ENCODE peak calls at places on chromosomes 1 and 21, in nine cellular contexts. E is psoas muscle; J is fibroblast of lung; G is NCI-H446; A is stimulated activated CD4-positive, alpha-beta T cell treated with anti-CD3 and anti-CD28 coated beads, TNF-alpha, amount 100 ng/mL, for 48 hours; N is substantia nigra; O is osteocyte; T is choroid plexus epithelial cell; I is CD8-positive, alpha-beta memory T cell. V is an unnamed sample.

GRCh38 chr1:156929596-156930238 is 9.3 kb downstream of the LRRC71 start:
- DNase-seq in E (no peak), J (no peak), G (no peak), A (no peak), N (no peak), O (no peak), T (no peak), I (no peak), V (no peak)

GRCh38 chr1:206461602-206462455 is 8.4 kb upstream of the IKBKE start:
- DNase-seq in E (peak), J (peak), G (peak), A (no peak), N (peak), O (no peak), T (peak), I (peak), V (peak)

GRCh38 chr1:241842565-241842964 is 5.4 kb upstream of the EXO1 start:
- DNase-seq in E (no peak), J (peak), G (no peak), A (no peak), N (no peak), O (no peak), T (peak), I (no peak), V (no peak)

GRCh38 chr1:19563336-19564097 is 78.2 kb upstream of the CAPZB start:
- DNase-seq in E (peak), J (peak), G (peak), A (no peak), N (peak), O (no peak), T (peak), I (no peak), V (peak)

GRCh38 chr1:200400556-200400955 is 9.3 kb downstream of the ZNF281 start:
- DNase-seq in E (no peak), J (no peak), G (no peak), A (no peak), N (no peak), O (no peak), T (no peak), I (no peak), V (peak)

GRCh38 chr1:63304410-63304809 is 18.0 kb upstream of the FOXD3 start:
- DNase-seq in E (no peak), J (no peak), G (no peak), A (no peak), N (no peak), O (no peak), T (no peak), I (no peak), V (no peak)

GRCh38 chr21:16821588-16821987 is 691.3 kb upstream of the CXADR start:
- DNase-seq in E (no peak), J (no peak), G (no peak), A (no peak), N (no peak), O (no peak), T (peak), I (no peak), V (no peak)

GRCh38 chr1:121594096-121594495 is 409.3 kb downstream of the SRGAP2C start:
- DNase-seq in E (no peak), J (no peak), G (no peak), A (no peak), N (no peak), O (no peak), T (no peak), I (no peak), V (no peak)

GRCh38 chr1:192575499-192576189 is at the start of gene RGS1:
- DNase-seq in E (no peak), J (no peak), G (no peak), A (no peak), N (no peak), O (no peak), T (peak), I (peak), V (peak)

GRCh38 chr1:56291374-56291841 is 288.0 kb downstream of the PLPP3 start:
- DNase-seq in E (peak), J (no peak), G (no peak), A (no peak), N (no peak), O (no peak), T (no peak), I (no peak), V (no peak)

GRCh38 chr1:27001570-27002360 is 8.3 kb downstream of the TRNP1 start:
- DNase-seq in E (peak), J (peak), G (no peak), A (no peak), N (peak), O (no peak), T (no peak), I (no peak), V (peak)

GRCh38 chr1:222382171-222382570 is 165.7 kb downstream of the HHIPL2 start:
- DNase-seq in E (no peak), J (no peak), G (no peak), A (no peak), N (no peak), O (no peak), T (no peak), I (no peak), V (no peak)

GRCh38 chr1:194707074-194707473 is 1520.7 kb upstream of the B3GALT2 start:
- DNase-seq in E (no peak), J (no peak), G (peak), A (no peak), N (no peak), O (no peak), T (no peak), I (no peak), V (no peak)

GRCh38 chr1:214506972-214507431 is 44.4 kb downstream of the PTPN14 start:
- DNase-seq in E (no peak), J (no peak), G (no peak), A (no peak), N (no peak), O (no peak), T (no peak), I (no peak), V (no peak)

GRCh38 chr1:39788758-39789570 is at the start of gene BMP8B:
- DNase-seq in E (peak), J (no peak), G (peak), A (no peak), N (peak), O (no peak), T (no peak), I (peak), V (peak)

V was measured in putamen.